ENCODE peak calls at places on chromosomes 3 and 15, in six cellular contexts. G is HCT116, F is fibroblast of lung, J is lower lobe of right lung, T is endodermal cell, W is left ventricle myocardium inferior. D is an unnamed sample.

GRCh38 chr15:75661041-75661778 is 13.5 kb downstream of the SNX33 start:
- DNase-seq in G (no peak), F (peak; percentile 91), J (peak; percentile 90), T (peak; percentile 89), W (peak; percentile 86), D (no peak)

GRCh38 chr15:60552224-60552623 is 73.3 kb upstream of the ICE2 start:
- DNase-seq in G (no peak), F (no peak), J (no peak), T (no peak), W (no peak), D (no peak)

GRCh38 chr3:38834110-38834509 is 18.1 kb upstream of the SCN10A start:
- DNase-seq in G (peak; percentile 13), F (peak; percentile 82), J (no peak), T (peak; percentile 92), W (peak; percentile 60), D (peak; percentile 72)

GRCh38 chr3:163328680-163329079 is 1749.6 kb downstream of the SI start:
- DNase-seq in G (no peak), F (no peak), J (no peak), T (peak; percentile 71), W (no peak), D (no peak)

GRCh38 chr3:67723863-67724262 is 69.5 kb upstream of the SUCLG2 start:
- DNase-seq in G (no peak), F (no peak), J (no peak), T (no peak), W (no peak), D (no peak)

GRCh38 chr15:83854950-83855707 is 201.2 kb downstream of the ADAMTSL3 start:
- DNase-seq in G (no peak), F (no peak), J (no peak), T (no peak), W (no peak), D (no peak)

GRCh38 chr3:43789028-43789427 is 98.3 kb downstream of the ABHD5 start:
- DNase-seq in G (no peak), F (no peak), J (no peak), T (peak; percentile 18), W (no peak), D (no peak)

GRCh38 chr3:17894434-17895060 is 152.1 kb upstream of the TBC1D5 start:
- DNase-seq in G (peak; percentile 56), F (peak; percentile 60), J (peak; percentile 50), T (peak; percentile 90), W (no peak), D (no peak)

GRCh38 chr3:128987701-128988100 is 6.2 kb downstream of the CFAP92 start:
- DNase-seq in G (no peak), F (no peak), J (no peak), T (no peak), W (no peak), D (no peak)

GRCh38 chr15:66919421-66919820 is 146.0 kb upstream of the SMAD3 start:
- DNase-seq in G (no peak), F (no peak), J (no peak), T (no peak), W (no peak), D (no peak)

GRCh38 chr15:96789999-96790398 is 459.5 kb downstream of the NR2F2 start:
- DNase-seq in G (no peak), F (no peak), J (no peak), T (no peak), W (no peak), D (no peak)

GRCh38 chr15:51726302-51727073 is 11.0 kb downstream of the LYSMD2 start:
- DNase-seq in G (peak; percentile 85), F (peak; percentile 68), J (no peak), T (peak; percentile 93), W (peak; percentile 43), D (no peak)

GRCh38 chr3:127320529-127321121 is 32.8 kb upstream of the PRR20G start:
- DNase-seq in G (no peak), F (no peak), J (no peak), T (peak; percentile 75), W (no peak), D (no peak)

GRCh38 chr3:100072328-100073048 is 41.8 kb downstream of the FILIP1L start:
- DNase-seq in G (no peak), F (peak; percentile 63), J (no peak), T (no peak), W (no peak), D (peak; percentile 10)

GRCh38 chr3:38829404-38829803 is 13.4 kb upstream of the SCN10A start:
- DNase-seq in G (no peak), F (peak; percentile 79), J (no peak), T (no peak), W (peak; percentile 20), D (no peak)

GRCh38 chr3:52792961-52793695 is 1.5 kb upstream of the ITIH3 start:
- DNase-seq in G (no peak), F (peak; percentile 11), J (no peak), T (no peak), W (no peak), D (no peak)

GRCh38 chr3:52794612-52795099 is at the start of gene ITIH3:
- DNase-seq in G (no peak), F (no peak), J (no peak), T (no peak), W (no peak), D (no peak)

GRCh38 chr3:52795298-52795900 is 803 bp downstream of the ITIH3 start:
- DNase-seq in G (no peak), F (no peak), J (no peak), T (no peak), W (no peak), D (no peak)

GRCh38 chr3:52792413-52792812 is 2.2 kb upstream of the ITIH3 start:
- DNase-seq in G (no peak), F (no peak), J (no peak), T (peak; percentile 82), W (no peak), D (no peak)

DNA sequence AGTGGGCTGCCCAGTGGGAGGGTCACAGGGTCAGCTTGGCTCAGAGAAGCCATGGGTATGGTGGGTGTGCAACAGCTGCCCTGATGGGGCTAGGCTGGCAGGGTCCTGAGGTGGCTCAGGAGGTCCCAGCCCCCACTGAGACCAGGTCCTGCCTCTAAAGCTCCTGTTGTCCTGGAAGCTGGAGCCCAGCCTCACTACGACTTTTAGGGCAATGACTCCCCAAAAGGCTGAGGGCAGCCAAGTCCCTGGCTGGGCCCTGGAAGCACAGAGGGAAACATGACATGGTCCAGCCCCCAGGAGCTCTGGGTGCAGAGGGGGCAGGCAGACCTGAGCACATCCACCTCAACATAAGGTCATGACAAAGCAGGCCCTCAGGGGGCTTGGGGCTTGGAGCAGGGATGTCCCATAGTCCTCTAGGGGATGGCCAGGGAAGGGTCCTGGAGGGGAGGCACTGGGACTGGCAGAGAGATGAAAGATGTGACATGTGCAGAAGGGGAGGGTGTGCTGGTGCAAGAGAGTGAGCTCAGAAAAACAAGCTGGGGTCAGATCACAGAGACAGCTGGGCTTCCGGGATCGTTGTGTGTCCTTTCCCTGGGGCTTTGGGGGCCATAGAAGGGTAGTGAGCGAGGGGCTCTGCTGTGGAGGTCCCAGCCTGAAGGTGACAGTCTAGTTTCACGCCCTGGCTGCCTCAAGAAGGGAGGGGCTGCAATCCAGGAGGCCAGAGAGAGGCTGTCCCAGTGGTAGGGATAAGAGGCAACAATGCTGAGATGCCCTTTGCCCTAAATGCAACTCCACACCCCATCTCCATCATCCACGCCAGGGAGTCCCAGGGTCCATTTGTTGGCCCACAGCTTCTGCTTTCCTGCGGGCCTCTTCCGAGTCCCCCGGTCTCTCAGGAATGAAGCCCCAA is 639 bp upstream of the ITIH3 start:
- DNase-seq in G (no peak), F (no peak), J (no peak), T (no peak), W (no peak), D (no peak)
- H3K4me1 ChIP-seq in G (peaks cover 4% of the 10 kb centered on the region), F (no peaks in the 10 kb centered on the region), J (no peaks in the 10 kb centered on the region), T (no peaks in the 10 kb centered on the region), W (no peaks in the 10 kb centered on the region), D (no peaks in the 10 kb centered on the region)

GRCh38 chr15:85588657-85589056 is 206.1 kb downstream of the KLHL25 start:
- DNase-seq in G (no peak), F (peak; percentile 63), J (no peak), T (no peak), W (no peak), D (no peak)
- H3K4me3 ChIP-seq in G (no peak overlapping the region), F (no peak overlapping the region), J (no peak overlapping the region), T (no peak overlapping the region), W (peak overlapping the region; percentile 1), D (no peak overlapping the region)

DNA sequence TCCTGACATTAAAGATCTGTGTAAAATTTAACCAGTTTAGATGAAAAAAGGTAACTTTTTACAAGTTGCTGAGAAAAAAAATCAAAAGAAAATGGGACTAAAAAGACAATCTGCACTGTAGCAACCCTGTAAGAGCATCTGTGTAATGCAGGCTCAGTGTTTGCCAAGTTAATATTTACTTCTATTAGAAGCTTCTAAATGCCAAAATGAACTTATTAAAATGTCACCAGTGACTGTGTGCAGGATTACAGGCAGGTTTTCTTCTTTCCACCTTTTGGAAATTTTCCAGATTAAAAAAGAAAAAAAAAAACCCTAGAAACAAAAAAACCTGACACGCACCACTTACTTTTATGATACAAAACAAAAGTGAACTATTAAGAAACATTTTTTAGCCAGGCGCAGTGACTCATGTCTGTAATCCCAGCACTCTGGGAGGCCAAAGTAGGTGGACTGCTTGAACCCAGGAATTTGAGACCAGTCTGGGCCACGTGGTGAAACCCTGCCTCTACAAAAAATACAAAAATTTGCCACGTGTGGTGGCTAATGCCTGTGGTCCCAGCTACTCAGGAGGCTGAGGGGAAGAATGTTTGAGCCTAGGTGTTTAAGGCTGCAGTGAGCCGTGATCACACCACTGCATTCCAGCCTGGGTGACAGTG is 87.2 kb downstream of the TJP1 start:
- DNase-seq in G (peak; percentile 31), F (no peak), J (no peak), T (no peak), W (no peak), D (no peak)
- H3K4me1 ChIP-seq in G (peaks cover 55% of the 10 kb centered on the region), F (peaks cover 5% of the 10 kb centered on the region), J (no peaks in the 10 kb centered on the region), T (peaks cover 2% of the 10 kb centered on the region), W (peaks cover 26% of the 10 kb centered on the region), D (no peaks in the 10 kb centered on the region)

DNA sequence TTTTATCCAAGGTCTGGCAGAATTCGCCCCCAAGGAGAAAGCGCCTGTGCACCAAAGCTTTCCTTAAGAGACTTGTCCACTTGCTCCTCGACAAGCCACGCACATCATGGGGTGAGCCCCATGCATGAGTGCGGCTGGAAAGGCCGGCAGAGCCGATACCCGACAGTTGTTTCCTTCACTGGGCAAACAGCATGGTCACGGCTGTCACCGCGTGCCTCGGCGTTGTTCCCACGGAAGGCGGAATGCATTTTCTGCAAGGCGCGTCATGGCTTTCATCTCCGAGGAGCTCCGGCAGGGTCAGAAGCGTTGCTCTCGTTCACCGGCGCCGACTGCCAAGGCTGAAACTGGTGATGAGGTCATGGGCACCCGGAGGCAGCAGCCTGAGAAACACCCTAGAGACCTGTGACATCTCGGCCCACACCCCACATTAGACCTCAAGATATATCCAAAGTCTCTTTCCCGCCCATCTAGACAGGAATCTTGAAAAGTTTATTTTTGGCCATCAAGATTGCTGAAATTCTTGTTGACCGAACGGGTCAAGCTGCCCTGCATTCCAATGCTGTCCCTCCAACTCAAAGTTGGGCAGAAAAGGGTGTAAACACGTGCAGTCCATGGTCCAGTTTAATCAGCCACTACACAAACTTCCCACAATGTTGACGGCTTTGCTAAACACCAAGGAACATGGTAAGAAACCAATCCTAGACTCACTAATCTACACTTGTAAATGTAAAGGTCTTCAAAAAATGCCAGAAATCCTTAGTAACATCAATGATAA is 604 bp upstream of the TJP1 start:
- DNase-seq in G (peak; percentile 52), F (peak; percentile 73), J (peak; percentile 82), T (no peak), W (peak; percentile 66), D (no peak)
- H3K4me3 ChIP-seq in G (peak overlapping the region; percentile 79), F (peak overlapping the region; percentile 65), J (peak overlapping the region; percentile 71), T (peak overlapping the region; percentile 89), W (peak overlapping the region; percentile 78), D (no peak overlapping the region)